ENCODE peak calls at places on chromosome 22, in seven cellular contexts. One of them, this sample, is unnamed. For H3K36me3, the result is how much of the 10 kb centered on the place peaks cover.

GRCh38 chr22:25492950-25493790 is 71.3 kb upstream of the GRK3 start:
- DNase-seq in spleen: no peak
- DNase-seq in tibial nerve: no peak
- DNase-seq in endothelial cell of umbilical vein: no peak
- DNase-seq in fibroblast of lung: no peak
- DNase-seq in Peyer's patch: no peak
- DNase-seq in ovary: no peak
- DNase-seq in this sample: no peak

GRCh38 chr22:43796567-43796966 is 15.5 kb downstream of the EFCAB6 start:
- DNase-seq in spleen: no peak
- DNase-seq in tibial nerve: no peak
- DNase-seq in endothelial cell of umbilical vein: no peak
- DNase-seq in fibroblast of lung: peak
- DNase-seq in Peyer's patch: no peak
- DNase-seq in ovary: no peak
- DNase-seq in this sample: peak

GRCh38 chr22:35329114-35329847 is 29.6 kb downstream of the TOM1 start:
- DNase-seq in spleen: no peak
- DNase-seq in tibial nerve: no peak
- DNase-seq in endothelial cell of umbilical vein: no peak
- DNase-seq in fibroblast of lung: no peak
- DNase-seq in Peyer's patch: no peak
- DNase-seq in ovary: no peak
- DNase-seq in this sample: no peak

GRCh38 chr22:33126881-33127280 is 68.7 kb upstream of the SYN3 start:
- DNase-seq in spleen: no peak
- DNase-seq in tibial nerve: no peak
- DNase-seq in endothelial cell of umbilical vein: no peak
- DNase-seq in fibroblast of lung: no peak
- DNase-seq in Peyer's patch: no peak
- DNase-seq in ovary: no peak
- DNase-seq in this sample: peak

GRCh38 chr22:40484906-40485660 is 114.7 kb downstream of the SGSM3 start:
- DNase-seq in spleen: no peak
- DNase-seq in tibial nerve: no peak
- DNase-seq in endothelial cell of umbilical vein: no peak
- DNase-seq in fibroblast of lung: peak
- DNase-seq in Peyer's patch: no peak
- DNase-seq in ovary: no peak
- DNase-seq in this sample: no peak

GRCh38 chr22:40193429-40194421 is 16.0 kb downstream of the TNRC6B start:
- DNase-seq in spleen: no peak
- DNase-seq in tibial nerve: no peak
- DNase-seq in endothelial cell of umbilical vein: peak
- DNase-seq in fibroblast of lung: peak
- DNase-seq in Peyer's patch: no peak
- DNase-seq in ovary: no peak
- DNase-seq in this sample: no peak

GRCh38 chr22:35561796-35562526 is 21.3 kb downstream of the RASD2 start:
- DNase-seq in spleen: no peak
- DNase-seq in tibial nerve: no peak
- DNase-seq in endothelial cell of umbilical vein: no peak
- DNase-seq in fibroblast of lung: peak
- DNase-seq in Peyer's patch: no peak
- DNase-seq in ovary: no peak
- DNase-seq in this sample: peak

GRCh38 chr22:50696799-50697561 is 24.4 kb downstream of the SHANK3 start:
- DNase-seq in spleen: peak
- DNase-seq in tibial nerve: no peak
- DNase-seq in endothelial cell of umbilical vein: no peak
- DNase-seq in fibroblast of lung: peak
- DNase-seq in Peyer's patch: no peak
- DNase-seq in ovary: peak
- DNase-seq in this sample: peak

GRCh38 chr22:39297490-39298193 is 21.8 kb downstream of the RPL3 start:
- DNase-seq in spleen: no peak
- DNase-seq in tibial nerve: no peak
- DNase-seq in endothelial cell of umbilical vein: no peak
- DNase-seq in fibroblast of lung: no peak
- DNase-seq in Peyer's patch: peak
- DNase-seq in ovary: no peak
- DNase-seq in this sample: no peak

GRCh38 chr22:32217465-32217864 is 12.6 kb upstream of the RFPL2 start:
- DNase-seq in spleen: no peak
- DNase-seq in tibial nerve: no peak
- DNase-seq in endothelial cell of umbilical vein: no peak
- DNase-seq in fibroblast of lung: no peak
- DNase-seq in Peyer's patch: no peak
- DNase-seq in ovary: no peak
- DNase-seq in this sample: peak

GRCh38 chr22:37232140-37232998 is 11.7 kb downstream of the RAC2 start:
- DNase-seq in spleen: peak
- DNase-seq in tibial nerve: no peak
- DNase-seq in endothelial cell of umbilical vein: no peak
- DNase-seq in fibroblast of lung: no peak
- DNase-seq in Peyer's patch: peak
- DNase-seq in ovary: no peak
- DNase-seq in this sample: no peak

GRCh38 chr22:31044262-31044861 is 36.8 kb upstream of the SMTN start:
- DNase-seq in spleen: no peak
- DNase-seq in tibial nerve: peak
- DNase-seq in endothelial cell of umbilical vein: no peak
- DNase-seq in fibroblast of lung: peak
- DNase-seq in Peyer's patch: peak
- DNase-seq in ovary: peak
- DNase-seq in this sample: no peak

GRCh38 chr22:45777852-45778172 is 106.2 kb downstream of the ATXN10 start:
- DNase-seq in spleen: no peak
- DNase-seq in tibial nerve: no peak
- DNase-seq in endothelial cell of umbilical vein: no peak
- DNase-seq in fibroblast of lung: no peak
- DNase-seq in Peyer's patch: no peak
- DNase-seq in ovary: no peak
- DNase-seq in this sample: no peak

GRCh38 chr22:46511391-46512370 is 25.7 kb downstream of the CELSR1 start:
- DNase-seq in spleen: no peak
- DNase-seq in tibial nerve: no peak
- DNase-seq in endothelial cell of umbilical vein: no peak
- DNase-seq in fibroblast of lung: no peak
- DNase-seq in Peyer's patch: no peak
- DNase-seq in ovary: no peak
- DNase-seq in this sample: no peak

GRCh38 chr22:48635031-48635430 is 1192.6 kb downstream of the BRD1 start:
- DNase-seq in spleen: no peak
- DNase-seq in tibial nerve: no peak
- DNase-seq in endothelial cell of umbilical vein: no peak
- DNase-seq in fibroblast of lung: no peak
- DNase-seq in Peyer's patch: no peak
- DNase-seq in ovary: no peak
- DNase-seq in this sample: no peak

GRCh38 chr22:48633996-48634836 is 1193.5 kb downstream of the BRD1 start:
- DNase-seq in spleen: no peak
- DNase-seq in tibial nerve: no peak
- DNase-seq in endothelial cell of umbilical vein: no peak
- DNase-seq in fibroblast of lung: no peak
- DNase-seq in Peyer's patch: no peak
- DNase-seq in ovary: no peak
- DNase-seq in this sample: no peak

GRCh38 chr22:48637231-48637630 is 1190.4 kb downstream of the BRD1 start:
- DNase-seq in spleen: no peak
- DNase-seq in tibial nerve: no peak
- DNase-seq in endothelial cell of umbilical vein: no peak
- DNase-seq in fibroblast of lung: no peak
- DNase-seq in Peyer's patch: no peak
- DNase-seq in ovary: no peak
- DNase-seq in this sample: no peak

GRCh38 chr22:48636746-48637145 is 1190.9 kb downstream of the BRD1 start:
- DNase-seq in spleen: no peak
- DNase-seq in tibial nerve: no peak
- DNase-seq in endothelial cell of umbilical vein: no peak
- DNase-seq in fibroblast of lung: no peak
- DNase-seq in Peyer's patch: no peak
- DNase-seq in ovary: no peak
- DNase-seq in this sample: no peak

DNA sequence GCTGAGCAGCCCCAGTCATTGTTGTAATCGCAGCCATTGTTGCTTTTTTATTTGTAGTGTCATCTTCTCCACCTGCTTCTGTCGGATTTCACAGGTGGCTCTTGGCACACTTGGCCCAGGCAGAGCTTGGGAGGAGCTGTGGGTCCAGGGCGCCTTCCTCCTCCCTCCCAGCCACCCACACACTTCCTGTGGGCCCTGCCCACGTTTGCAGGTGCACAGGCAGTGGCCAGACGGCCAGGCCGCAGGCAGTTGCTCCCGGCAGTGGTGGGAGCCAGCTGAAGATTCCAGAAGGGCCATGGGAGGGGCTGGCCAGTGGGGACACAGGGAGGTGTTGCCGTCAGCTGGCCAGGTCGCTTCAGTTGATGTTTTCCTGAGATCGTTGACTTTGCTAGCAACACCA is 1191.8 kb downstream of the BRD1 start:
- DNase-seq in spleen: no peak
- DNase-seq in tibial nerve: no peak
- DNase-seq in endothelial cell of umbilical vein: no peak
- DNase-seq in fibroblast of lung: no peak
- DNase-seq in Peyer's patch: no peak
- DNase-seq in ovary: no peak
- DNase-seq in this sample: no peak
- TF ChIP-seq CTCF in spleen: no peak
- TF ChIP-seq CTCF in tibial nerve: no peak
- TF ChIP-seq CTCF in endothelial cell of umbilical vein: no peak
- TF ChIP-seq CTCF in fibroblast of lung: no peak
- TF ChIP-seq CTCF in Peyer's patch: no peak
- TF ChIP-seq CTCF in ovary: no peak
- TF ChIP-seq CTCF in this sample: no peak

DNA sequence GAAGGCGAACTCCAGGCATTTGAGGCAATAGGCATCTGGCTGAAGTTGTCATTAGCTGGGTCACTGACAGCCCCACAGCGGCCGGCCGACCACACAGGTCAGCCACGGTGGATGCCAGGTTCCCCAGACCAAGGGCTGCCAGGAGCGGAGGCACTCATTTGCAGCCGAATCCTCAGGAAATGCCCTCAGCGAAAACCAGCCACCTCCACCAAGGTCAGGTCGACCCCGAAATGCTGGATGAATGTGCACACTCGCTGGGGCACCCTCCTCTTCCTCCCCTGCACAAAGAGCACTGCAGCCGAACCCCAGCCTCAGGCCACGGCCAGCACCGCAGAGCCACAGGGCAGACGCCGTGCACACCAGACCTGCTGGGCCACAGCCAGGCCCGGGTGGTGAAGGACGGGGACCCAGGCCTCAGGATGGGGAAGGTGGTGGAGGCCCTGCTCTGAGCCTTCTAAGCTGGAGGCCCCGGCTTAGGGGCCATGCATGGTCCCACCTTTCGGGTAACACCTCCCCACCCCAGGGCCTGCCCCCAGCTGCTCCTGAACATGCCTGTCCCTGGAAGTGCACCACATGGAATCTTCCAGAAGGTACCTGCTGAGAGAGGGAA is 206.0 kb downstream of the BRD1 start:
- DNase-seq in spleen: peak
- DNase-seq in tibial nerve: no peak
- DNase-seq in endothelial cell of umbilical vein: no peak
- DNase-seq in fibroblast of lung: no peak
- DNase-seq in Peyer's patch: no peak
- DNase-seq in ovary: peak
- DNase-seq in this sample: no peak
- H3K27ac ChIP-seq in spleen: no peak
- H3K27ac ChIP-seq in tibial nerve: no peak
- H3K27ac ChIP-seq in endothelial cell of umbilical vein: no peak
- H3K27ac ChIP-seq in fibroblast of lung: no peak
- H3K27ac ChIP-seq in Peyer's patch: no peak
- H3K27ac ChIP-seq in ovary: no peak
- H3K27ac ChIP-seq in this sample: no peak

DNA sequence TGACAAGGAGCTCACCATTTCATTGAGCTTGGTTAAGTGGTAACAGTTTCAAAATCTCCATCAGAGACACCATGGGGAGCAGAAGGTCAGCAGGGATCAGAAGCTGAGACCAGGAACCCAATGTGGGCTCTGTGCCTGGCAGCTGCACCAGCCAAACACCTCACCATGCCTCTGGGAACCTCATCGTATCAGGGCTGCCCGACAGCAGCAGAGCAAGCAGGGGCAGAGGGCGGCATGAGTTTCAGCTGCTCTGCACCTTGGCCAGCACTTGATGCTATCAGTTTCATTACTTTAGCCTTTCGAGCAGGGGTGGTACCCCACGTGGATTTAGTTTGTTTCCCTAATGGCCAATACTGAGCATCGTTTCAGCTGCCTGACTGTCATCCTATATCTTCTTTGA is 77.8 kb downstream of the DGCR2 start:
- DNase-seq in spleen: peak
- DNase-seq in tibial nerve: no peak
- DNase-seq in endothelial cell of umbilical vein: no peak
- DNase-seq in fibroblast of lung: no peak
- DNase-seq in Peyer's patch: no peak
- DNase-seq in ovary: no peak
- DNase-seq in this sample: no peak
- H3K36me3 ChIP-seq in spleen: half or more
- H3K36me3 ChIP-seq in tibial nerve: half or more
- H3K36me3 ChIP-seq in endothelial cell of umbilical vein: half or more
- H3K36me3 ChIP-seq in fibroblast of lung: under half
- H3K36me3 ChIP-seq in Peyer's patch: under half
- H3K36me3 ChIP-seq in ovary: under half
- H3K36me3 ChIP-seq in this sample: under half

GRCh38 chr22:22141771-22142591 is 102.6 kb upstream of the VPREB1 start:
- DNase-seq in spleen: no peak
- DNase-seq in tibial nerve: no peak
- DNase-seq in endothelial cell of umbilical vein: no peak
- DNase-seq in fibroblast of lung: no peak
- DNase-seq in Peyer's patch: no peak
- DNase-seq in ovary: no peak
- DNase-seq in this sample: no peak

GRCh38 chr22:22143448-22143847 is 101.1 kb upstream of the VPREB1 start:
- DNase-seq in spleen: no peak
- DNase-seq in tibial nerve: no peak
- DNase-seq in endothelial cell of umbilical vein: no peak
- DNase-seq in fibroblast of lung: no peak
- DNase-seq in Peyer's patch: no peak
- DNase-seq in ovary: no peak
- DNase-seq in this sample: no peak

GRCh38 chr22:22141031-22141430 is 103.6 kb upstream of the VPREB1 start:
- DNase-seq in spleen: no peak
- DNase-seq in tibial nerve: no peak
- DNase-seq in endothelial cell of umbilical vein: no peak
- DNase-seq in fibroblast of lung: no peak
- DNase-seq in Peyer's patch: no peak
- DNase-seq in ovary: no peak
- DNase-seq in this sample: no peak

GRCh38 chr22:22148905-22149304 is 95.7 kb upstream of the VPREB1 start:
- DNase-seq in spleen: no peak
- DNase-seq in tibial nerve: no peak
- DNase-seq in endothelial cell of umbilical vein: no peak
- DNase-seq in fibroblast of lung: no peak
- DNase-seq in Peyer's patch: no peak
- DNase-seq in ovary: no peak
- DNase-seq in this sample: no peak

DNA sequence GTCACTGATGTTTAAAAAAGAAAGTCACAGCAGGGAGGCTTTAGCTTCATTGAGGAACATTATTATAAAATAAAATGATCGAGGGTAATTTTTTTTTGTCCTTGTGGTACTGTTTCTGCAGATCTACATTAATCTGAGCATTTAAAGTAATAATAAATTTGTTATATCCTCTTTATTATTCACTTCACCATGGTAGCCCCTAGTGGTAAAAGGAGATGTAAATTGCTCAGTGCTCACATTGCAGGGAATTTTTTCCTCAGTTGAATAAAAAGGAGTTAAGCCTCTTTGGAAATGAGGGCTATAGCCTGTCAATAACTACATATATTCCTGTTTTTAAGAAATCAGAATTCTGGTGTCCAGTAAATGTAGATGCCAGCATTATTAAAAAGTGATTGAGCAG is 99.7 kb upstream of the VPREB1 start:
- DNase-seq in spleen: no peak
- DNase-seq in tibial nerve: no peak
- DNase-seq in endothelial cell of umbilical vein: no peak
- DNase-seq in fibroblast of lung: peak
- DNase-seq in Peyer's patch: no peak
- DNase-seq in ovary: no peak
- DNase-seq in this sample: no peak
- TF ChIP-seq CTCF in spleen: no peak
- TF ChIP-seq CTCF in tibial nerve: no peak
- TF ChIP-seq CTCF in endothelial cell of umbilical vein: no peak
- TF ChIP-seq CTCF in fibroblast of lung: no peak
- TF ChIP-seq CTCF in Peyer's patch: no peak
- TF ChIP-seq CTCF in ovary: no peak
- TF ChIP-seq CTCF in this sample: peak

This sample was measured in mammary epithelial cell.